ENCODE peak calls at places on chromosome 17, in five cellular contexts. H is aorta, Y is neural progenitor cell, Z is NCI-H146, G is HS-5. W is an unnamed sample.

GRCh38 chr17:4584125-4584834 is at the start of gene SMTNL2:
- DNase-seq in H (peak), G (no peak), Z (peak), Y (peak), W (no peak)

GRCh38 chr17:2929881-2930533 is 133.4 kb downstream of the OR1D5 start:
- DNase-seq in Y (peak), G (no peak), Z (peak), H (no peak), W (no peak)

GRCh38 chr17:59437766-59438165 is 106.3 kb downstream of the YPEL2 start:
- DNase-seq in Z (no peak), G (no peak), H (no peak), Y (no peak), W (no peak)

GRCh38 chr17:30969989-30970680 is 704 bp upstream of the RNF135 start:
- DNase-seq in Y (peak), H (no peak), Z (peak), G (no peak), W (no peak)

GRCh38 chr17:82780195-82780594 is 28.3 kb downstream of the TBCD start:
- DNase-seq in G (no peak), Y (no peak), Z (no peak), H (no peak), W (no peak)

GRCh38 chr17:1109606-1110523 is 69.9 kb downstream of the ABR start:
- DNase-seq in H (peak), G (no peak), Z (peak), Y (peak), W (no peak)

GRCh38 chr17:4357030-4357635 is 9.3 kb downstream of the UBE2G1 start:
- DNase-seq in G (no peak), Y (no peak), Z (no peak), H (no peak), W (no peak)

GRCh38 chr17:63571632-63572310 is 21.5 kb downstream of the DCAF7 start:
- DNase-seq in H (no peak), Y (no peak), Z (no peak), G (peak), W (no peak)

GRCh38 chr17:66091440-66092080 is 100.4 kb downstream of the CEP112 start:
- DNase-seq in H (no peak), Z (no peak), G (no peak), Y (no peak), W (no peak)

W was measured in NCI-H2227 treated with DMSO at 0.1 percent for 48 hours.